ENCODE peak calls at places on chromosome 10, in nine cellular contexts. One of them, this sample, is unnamed.

GRCh38 chr10:91576096-91576545 is 56.8 kb downstream of the PPP1R3C start:
- DNase-seq in coronary artery: no peak
- DNase-seq in cardiac muscle cell: no peak
- DNase-seq in astrocyte of the spinal cord: no peak
- DNase-seq in A549: no peak
- DNase-seq in brain microvascular endothelial cell: no peak
- DNase-seq in HFF-Myc: no peak
- DNase-seq in ovary: no peak
- DNase-seq in transverse colon: no peak
- DNase-seq in this sample: no peak

GRCh38 chr10:48447356-48448215 is 141.1 kb downstream of the MAPK8 start:
- DNase-seq in coronary artery: peak; percentile 61
- DNase-seq in cardiac muscle cell: no peak
- DNase-seq in astrocyte of the spinal cord: no peak
- DNase-seq in A549: no peak
- DNase-seq in brain microvascular endothelial cell: no peak
- DNase-seq in HFF-Myc: no peak
- DNase-seq in ovary: no peak
- DNase-seq in transverse colon: no peak
- DNase-seq in this sample: peak; percentile 56

GRCh38 chr10:95758351-95759025 is 2.5 kb downstream of the ENTPD1 start:
- DNase-seq in coronary artery: no peak
- DNase-seq in cardiac muscle cell: no peak
- DNase-seq in astrocyte of the spinal cord: no peak
- DNase-seq in A549: no peak
- DNase-seq in brain microvascular endothelial cell: peak; percentile 27
- DNase-seq in HFF-Myc: no peak
- DNase-seq in ovary: no peak
- DNase-seq in transverse colon: peak; percentile 18
- DNase-seq in this sample: no peak

GRCh38 chr10:101782811-101783735 is at the start of gene NPM3:
- DNase-seq in coronary artery: peak; percentile 84
- DNase-seq in cardiac muscle cell: peak; percentile 92
- DNase-seq in astrocyte of the spinal cord: peak; percentile 81
- DNase-seq in A549: peak; percentile 94
- DNase-seq in brain microvascular endothelial cell: peak; percentile 82
- DNase-seq in HFF-Myc: peak; percentile 46
- DNase-seq in ovary: peak; percentile 76
- DNase-seq in transverse colon: peak; percentile 86
- DNase-seq in this sample: peak; percentile 93

GRCh38 chr10:127196955-127197432 is 603 bp upstream of the INSYN2A start:
- DNase-seq in coronary artery: no peak
- DNase-seq in cardiac muscle cell: no peak
- DNase-seq in astrocyte of the spinal cord: peak; percentile 13
- DNase-seq in A549: no peak
- DNase-seq in brain microvascular endothelial cell: no peak
- DNase-seq in HFF-Myc: no peak
- DNase-seq in ovary: no peak
- DNase-seq in transverse colon: no peak
- DNase-seq in this sample: no peak

GRCh38 chr10:8416192-8416701 is 361.8 kb downstream of the GATA3 start:
- DNase-seq in coronary artery: no peak
- DNase-seq in cardiac muscle cell: peak; percentile 21
- DNase-seq in astrocyte of the spinal cord: no peak
- DNase-seq in A549: no peak
- DNase-seq in brain microvascular endothelial cell: no peak
- DNase-seq in HFF-Myc: no peak
- DNase-seq in ovary: no peak
- DNase-seq in transverse colon: no peak
- DNase-seq in this sample: no peak

GRCh38 chr10:490891-491571 is 198.4 kb downstream of the DIP2C start:
- DNase-seq in coronary artery: no peak
- DNase-seq in cardiac muscle cell: peak; percentile 17
- DNase-seq in astrocyte of the spinal cord: no peak
- DNase-seq in A549: no peak
- DNase-seq in brain microvascular endothelial cell: peak; percentile 54
- DNase-seq in HFF-Myc: no peak
- DNase-seq in ovary: no peak
- DNase-seq in transverse colon: peak; percentile 28
- DNase-seq in this sample: no peak

GRCh38 chr10:129063877-129064276 is 403.2 kb upstream of the MGMT start:
- DNase-seq in coronary artery: peak; percentile 59
- DNase-seq in cardiac muscle cell: no peak
- DNase-seq in astrocyte of the spinal cord: no peak
- DNase-seq in A549: no peak
- DNase-seq in brain microvascular endothelial cell: no peak
- DNase-seq in HFF-Myc: no peak
- DNase-seq in ovary: no peak
- DNase-seq in transverse colon: no peak
- DNase-seq in this sample: no peak

GRCh38 chr10:8079126-8079525 is 24.6 kb downstream of the GATA3 start:
- DNase-seq in coronary artery: no peak
- DNase-seq in cardiac muscle cell: no peak
- DNase-seq in astrocyte of the spinal cord: no peak
- DNase-seq in A549: no peak
- DNase-seq in brain microvascular endothelial cell: no peak
- DNase-seq in HFF-Myc: no peak
- DNase-seq in ovary: no peak
- DNase-seq in transverse colon: no peak
- DNase-seq in this sample: no peak

GRCh38 chr10:35882422-35883150 is 240.5 kb upstream of the FZD8 start:
- DNase-seq in coronary artery: no peak
- DNase-seq in cardiac muscle cell: no peak
- DNase-seq in astrocyte of the spinal cord: no peak
- DNase-seq in A549: no peak
- DNase-seq in brain microvascular endothelial cell: no peak
- DNase-seq in HFF-Myc: no peak
- DNase-seq in ovary: no peak
- DNase-seq in transverse colon: no peak
- DNase-seq in this sample: no peak
- TF ChIP-seq CTCF in coronary artery: no peak
- TF ChIP-seq CTCF in cardiac muscle cell: no peak
- TF ChIP-seq CTCF in astrocyte of the spinal cord: no peak
- TF ChIP-seq CTCF in A549: no peak
- TF ChIP-seq CTCF in brain microvascular endothelial cell: no peak
- TF ChIP-seq CTCF in HFF-Myc: peak; percentile 19
- TF ChIP-seq CTCF in ovary: no peak
- TF ChIP-seq CTCF in transverse colon: no peak
- TF ChIP-seq CTCF in this sample: peak; percentile 14

GRCh38 chr10:99852481-99853213 is 70.2 kb downstream of the ABCC2 start:
- DNase-seq in coronary artery: no peak
- DNase-seq in cardiac muscle cell: no peak
- DNase-seq in astrocyte of the spinal cord: no peak
- DNase-seq in A549: no peak
- DNase-seq in brain microvascular endothelial cell: no peak
- DNase-seq in HFF-Myc: no peak
- DNase-seq in ovary: no peak
- DNase-seq in transverse colon: no peak
- DNase-seq in this sample: no peak

GRCh38 chr10:99853655-99854054 is 71.2 kb downstream of the ABCC2 start:
- DNase-seq in coronary artery: no peak
- DNase-seq in cardiac muscle cell: no peak
- DNase-seq in astrocyte of the spinal cord: no peak
- DNase-seq in A549: no peak
- DNase-seq in brain microvascular endothelial cell: no peak
- DNase-seq in HFF-Myc: no peak
- DNase-seq in ovary: no peak
- DNase-seq in transverse colon: no peak
- DNase-seq in this sample: no peak

GRCh38 chr10:99855479-99856071 is 73.1 kb downstream of the ABCC2 start:
- DNase-seq in coronary artery: no peak
- DNase-seq in cardiac muscle cell: no peak
- DNase-seq in astrocyte of the spinal cord: no peak
- DNase-seq in A549: no peak
- DNase-seq in brain microvascular endothelial cell: no peak
- DNase-seq in HFF-Myc: no peak
- DNase-seq in ovary: no peak
- DNase-seq in transverse colon: no peak
- DNase-seq in this sample: no peak

GRCh38 chr10:99851825-99852224 is 69.4 kb downstream of the ABCC2 start:
- DNase-seq in coronary artery: no peak
- DNase-seq in cardiac muscle cell: no peak
- DNase-seq in astrocyte of the spinal cord: no peak
- DNase-seq in A549: no peak
- DNase-seq in brain microvascular endothelial cell: no peak
- DNase-seq in HFF-Myc: no peak
- DNase-seq in ovary: no peak
- DNase-seq in transverse colon: no peak
- DNase-seq in this sample: no peak

GRCh38 chr10:99854860-99855259 is 72.4 kb downstream of the ABCC2 start:
- DNase-seq in coronary artery: no peak
- DNase-seq in cardiac muscle cell: peak; percentile 71
- DNase-seq in astrocyte of the spinal cord: peak; percentile 85
- DNase-seq in A549: peak; percentile 41
- DNase-seq in brain microvascular endothelial cell: peak; percentile 81
- DNase-seq in HFF-Myc: peak; percentile 66
- DNase-seq in ovary: peak; percentile 41
- DNase-seq in transverse colon: no peak
- DNase-seq in this sample: no peak
- TF ChIP-seq CTCF in coronary artery: no peak
- TF ChIP-seq CTCF in cardiac muscle cell: peak; percentile 70
- TF ChIP-seq CTCF in astrocyte of the spinal cord: peak; percentile 64
- TF ChIP-seq CTCF in A549: peak; percentile 46
- TF ChIP-seq CTCF in brain microvascular endothelial cell: peak; percentile 74
- TF ChIP-seq CTCF in HFF-Myc: peak; percentile 64
- TF ChIP-seq CTCF in ovary: peak; percentile 60
- TF ChIP-seq CTCF in transverse colon: peak; percentile 17
- TF ChIP-seq CTCF in this sample: peak; percentile 65

GRCh38 chr10:124387078-124387874 is 31.4 kb downstream of the OAT start:
- DNase-seq in coronary artery: peak; percentile 64
- DNase-seq in cardiac muscle cell: no peak
- DNase-seq in astrocyte of the spinal cord: no peak
- DNase-seq in A549: peak; percentile 63
- DNase-seq in brain microvascular endothelial cell: no peak
- DNase-seq in HFF-Myc: no peak
- DNase-seq in ovary: no peak
- DNase-seq in transverse colon: no peak
- DNase-seq in this sample: no peak
- TF ChIP-seq CTCF in coronary artery: no peak
- TF ChIP-seq CTCF in cardiac muscle cell: peak; percentile 11
- TF ChIP-seq CTCF in astrocyte of the spinal cord: peak; percentile 28
- TF ChIP-seq CTCF in A549: no peak
- TF ChIP-seq CTCF in brain microvascular endothelial cell: peak; percentile 36
- TF ChIP-seq CTCF in HFF-Myc: peak; percentile 12
- TF ChIP-seq CTCF in ovary: no peak
- TF ChIP-seq CTCF in transverse colon: no peak
- TF ChIP-seq CTCF in this sample: no peak

GRCh38 chr10:88987840-88988239 is 2.8 kb upstream of the FAS start:
- DNase-seq in coronary artery: no peak
- DNase-seq in cardiac muscle cell: no peak
- DNase-seq in astrocyte of the spinal cord: no peak
- DNase-seq in A549: no peak
- DNase-seq in brain microvascular endothelial cell: no peak
- DNase-seq in HFF-Myc: no peak
- DNase-seq in ovary: no peak
- DNase-seq in transverse colon: no peak
- DNase-seq in this sample: no peak

GRCh38 chr10:88989423-88989822 is 1.2 kb upstream of the FAS start:
- DNase-seq in coronary artery: no peak
- DNase-seq in cardiac muscle cell: no peak
- DNase-seq in astrocyte of the spinal cord: no peak
- DNase-seq in A549: no peak
- DNase-seq in brain microvascular endothelial cell: no peak
- DNase-seq in HFF-Myc: no peak
- DNase-seq in ovary: no peak
- DNase-seq in transverse colon: no peak
- DNase-seq in this sample: no peak

GRCh38 chr10:88987243-88987726 is 3.3 kb upstream of the FAS start:
- DNase-seq in coronary artery: no peak
- DNase-seq in cardiac muscle cell: no peak
- DNase-seq in astrocyte of the spinal cord: peak; percentile 57
- DNase-seq in A549: no peak
- DNase-seq in brain microvascular endothelial cell: no peak
- DNase-seq in HFF-Myc: no peak
- DNase-seq in ovary: no peak
- DNase-seq in transverse colon: no peak
- DNase-seq in this sample: no peak

GRCh38 chr10:88984525-88984924 is 6.1 kb upstream of the FAS start:
- DNase-seq in coronary artery: no peak
- DNase-seq in cardiac muscle cell: no peak
- DNase-seq in astrocyte of the spinal cord: no peak
- DNase-seq in A549: no peak
- DNase-seq in brain microvascular endothelial cell: no peak
- DNase-seq in HFF-Myc: no peak
- DNase-seq in ovary: no peak
- DNase-seq in transverse colon: no peak
- DNase-seq in this sample: no peak

DNA sequence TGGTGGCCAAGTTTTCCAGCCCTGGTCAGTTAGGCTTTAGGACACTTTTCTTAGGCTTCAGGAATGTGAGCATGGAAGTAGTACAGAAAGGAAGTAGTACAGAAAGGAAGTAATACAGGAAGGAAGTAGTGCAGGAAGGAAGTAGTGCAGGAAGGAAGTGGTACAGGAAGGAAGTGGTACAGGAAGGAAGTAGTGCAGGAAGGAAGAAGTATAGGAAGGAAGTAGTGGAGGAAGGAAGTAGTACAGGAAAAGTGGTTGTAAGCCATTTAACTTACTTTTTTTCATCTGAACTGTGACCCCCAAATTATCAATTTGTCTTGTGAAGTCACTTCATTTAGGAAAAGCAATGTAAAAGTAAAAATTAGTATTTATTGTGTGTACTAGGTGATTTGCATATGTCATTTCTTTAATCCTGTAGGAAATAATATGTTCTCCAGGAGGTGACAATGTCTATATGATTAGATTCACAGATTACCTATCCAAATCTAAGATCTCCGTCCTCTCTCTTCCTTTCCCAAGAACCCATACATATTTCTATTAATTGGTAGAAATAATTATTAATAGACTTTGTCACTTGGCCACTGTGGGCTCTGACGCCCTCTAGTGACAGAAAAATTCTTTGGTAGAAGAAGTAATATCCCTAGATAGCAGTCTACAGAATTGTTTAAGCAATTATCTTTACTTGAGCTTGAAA is 3.9 kb upstream of the FAS start:
- DNase-seq in coronary artery: no peak
- DNase-seq in cardiac muscle cell: peak; percentile 64
- DNase-seq in astrocyte of the spinal cord: peak; percentile 53
- DNase-seq in A549: peak; percentile 31
- DNase-seq in brain microvascular endothelial cell: peak; percentile 27
- DNase-seq in HFF-Myc: no peak
- DNase-seq in ovary: peak; percentile 56
- DNase-seq in transverse colon: no peak
- DNase-seq in this sample: no peak
- TF ChIP-seq CTCF in coronary artery: peak; percentile 65
- TF ChIP-seq CTCF in cardiac muscle cell: peak; percentile 64
- TF ChIP-seq CTCF in astrocyte of the spinal cord: peak; percentile 59
- TF ChIP-seq CTCF in A549: peak; percentile 89
- TF ChIP-seq CTCF in brain microvascular endothelial cell: peak; percentile 74
- TF ChIP-seq CTCF in HFF-Myc: peak; percentile 58
- TF ChIP-seq CTCF in ovary: peak; percentile 88
- TF ChIP-seq CTCF in transverse colon: peak; percentile 51
- TF ChIP-seq CTCF in this sample: peak; percentile 89

DNA sequence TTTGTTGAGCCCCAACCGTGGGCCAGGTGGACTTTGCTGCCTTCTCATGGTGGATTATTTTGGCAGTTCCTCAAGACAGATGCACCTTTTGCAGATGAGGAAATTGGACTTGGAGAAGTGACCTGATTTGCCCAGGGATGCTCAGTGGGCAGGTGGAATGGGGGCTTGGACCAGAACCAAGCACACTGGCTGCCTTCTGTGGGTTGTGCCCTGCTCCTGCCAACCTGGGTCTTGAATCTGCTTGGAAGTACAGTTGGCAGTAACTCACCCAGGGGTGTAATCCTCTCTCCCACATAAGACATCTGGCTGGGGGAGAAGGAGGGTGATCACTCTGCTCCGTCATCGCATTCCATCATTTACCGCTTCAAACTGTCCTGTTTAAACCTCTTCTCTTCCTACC is 110.5 kb upstream of the GPR26 start:
- DNase-seq in coronary artery: peak; percentile 26
- DNase-seq in cardiac muscle cell: no peak
- DNase-seq in astrocyte of the spinal cord: no peak
- DNase-seq in A549: no peak
- DNase-seq in brain microvascular endothelial cell: no peak
- DNase-seq in HFF-Myc: no peak
- DNase-seq in ovary: no peak
- DNase-seq in transverse colon: no peak
- DNase-seq in this sample: no peak
- TF ChIP-seq CTCF in coronary artery: no peak
- TF ChIP-seq CTCF in cardiac muscle cell: no peak
- TF ChIP-seq CTCF in astrocyte of the spinal cord: no peak
- TF ChIP-seq CTCF in A549: no peak
- TF ChIP-seq CTCF in brain microvascular endothelial cell: no peak
- TF ChIP-seq CTCF in HFF-Myc: no peak
- TF ChIP-seq CTCF in ovary: no peak
- TF ChIP-seq CTCF in transverse colon: no peak
- TF ChIP-seq CTCF in this sample: no peak